ENCODE peak calls at places on chromosomes 12 and 14, in six cellular contexts. U is transverse colon, Z is heart right ventricle, Q is A549, F is right lobe of liver, I is WERI-Rb-1. C is an unnamed sample. For H3K9me3, the result is how much of the 10 kb centered on the place peaks cover.

GRCh38 chr14:70401643-70402042 is 15.2 kb downstream of the SYNJ2BP start:
- DNase-seq in U (no peak), F (no peak), I (no peak), Q (no peak), Z (no peak), C (no peak)

GRCh38 chr12:22190-22529 is 44.4 kb upstream of the IQSEC3 start:
- DNase-seq in I (no peak), Z (no peak), Q (no peak), U (no peak), F (no peak), C (no peak)

GRCh38 chr12:119994892-119995658 is 6.0 kb downstream of the BICDL1 start:
- DNase-seq in U (no peak), I (no peak), Q (no peak), F (no peak), Z (no peak), C (no peak)

GRCh38 chr12:56193025-56193578 is 3.8 kb upstream of the SMARCC2 start:
- DNase-seq in Z (peak), U (peak), Q (peak), I (peak), F (peak), C (peak)

GRCh38 chr14:58808828-58809227 is 171.1 kb downstream of the DACT1 start:
- DNase-seq in Z (no peak), I (no peak), U (no peak), F (peak), Q (no peak), C (no peak)

GRCh38 chr14:99176156-99176945 is 95.6 kb downstream of the BCL11B start:
- DNase-seq in Z (no peak), Q (no peak), I (no peak), U (no peak), F (no peak), C (no peak)

GRCh38 chr12:47938594-47938993 is 24.8 kb upstream of the TMEM106C start:
- DNase-seq in F (no peak), U (no peak), Q (no peak), Z (no peak), I (no peak), C (no peak)

GRCh38 chr12:20300457-20300856 is 67.9 kb upstream of the PDE3A start:
- DNase-seq in Z (no peak), F (no peak), I (no peak), U (no peak), Q (no peak), C (no peak)

GRCh38 chr12:16184691-16185090 is 92.8 kb downstream of the SLC15A5 start:
- DNase-seq in U (no peak), Z (no peak), F (no peak), Q (no peak), I (no peak), C (no peak)

GRCh38 chr12:92138144-92138543 is 7.5 kb downstream of the BTG1 start:
- DNase-seq in F (no peak), Z (no peak), I (no peak), Q (no peak), U (no peak), C (no peak)

GRCh38 chr12:32183646-32184045 is 77.0 kb downstream of the BICD1 start:
- DNase-seq in F (no peak), Q (no peak), U (no peak), I (no peak), Z (no peak), C (no peak)

GRCh38 chr12:130375296-130375695 is 37.6 kb downstream of the PIWIL1 start:
- DNase-seq in I (no peak), U (no peak), F (no peak), Z (no peak), Q (no peak), C (no peak)

GRCh38 chr12:6570264-6570887 is 2.3 kb upstream of the NOP2 start:
- DNase-seq in Q (peak), Z (no peak), U (peak), I (peak), F (peak), C (peak)

GRCh38 chr12:79055926-79056674 is 191.5 kb downstream of the SYT1 start:
- DNase-seq in I (no peak), U (no peak), Z (no peak), F (no peak), Q (peak), C (no peak)

GRCh38 chr12:124614512-124615292 is 47.3 kb upstream of the NCOR2 start:
- DNase-seq in Z (no peak), F (no peak), U (no peak), I (no peak), Q (no peak), C (no peak)

GRCh38 chr14:90808759-90809529 is 7.3 kb downstream of the TTC7B start:
- DNase-seq in Z (no peak), Q (no peak), F (no peak), I (no peak), U (no peak), C (no peak)

GRCh38 chr12:113727651-113728061 is 238.5 kb downstream of the RBM19 start:
- DNase-seq in Q (peak), F (no peak), Z (no peak), U (no peak), I (no peak), C (no peak)

GRCh38 chr12:117439531-117440001 is 78.1 kb upstream of the NOS1 start:
- DNase-seq in Z (peak), I (peak), Q (no peak), F (no peak), U (no peak), C (no peak)

GRCh38 chr12:78864483-78865296 is at the start of gene SYT1:
- DNase-seq in U (peak), Q (peak), I (peak), Z (no peak), F (peak), C (no peak)

GRCh38 chr12:105970885-105971284 is 167.9 kb downstream of the NUAK1 start:
- DNase-seq in I (no peak), U (no peak), F (no peak), Q (no peak), Z (no peak), C (no peak)

GRCh38 chr14:87888136-87888999 is 104.6 kb downstream of the GALC start:
- DNase-seq in Z (peak), Q (peak), U (peak), F (no peak), I (peak), C (no peak)

GRCh38 chr12:54935235-54935951 is 49.2 kb downstream of the TESPA1 start:
- DNase-seq in Z (no peak), F (no peak), U (no peak), Q (peak), I (no peak), C (peak)

GRCh38 chr12:105451211-105451610 is 120.7 kb downstream of the C12orf75 start:
- DNase-seq in Q (no peak), Z (no peak), U (no peak), I (no peak), F (no peak), C (no peak)

GRCh38 chr12:116520801-116521471 is 38.2 kb upstream of the MAP1LC3B2 start:
- DNase-seq in I (no peak), Z (no peak), F (no peak), Q (no peak), U (no peak), C (no peak)

GRCh38 chr14:103724116-103724515 is 8.5 kb downstream of the ZFYVE21 start:
- DNase-seq in I (no peak), Z (peak), F (peak), Q (no peak), U (peak), C (no peak)

GRCh38 chr12:48814313-48815280 is 3.7 kb upstream of the CACNB3 start:
- DNase-seq in Q (peak), I (peak), U (peak), Z (peak), F (peak), C (peak)

GRCh38 chr12:49868952-49869815 is 26.3 kb upstream of the BCDIN3D start:
- DNase-seq in I (peak), U (peak), Z (peak), Q (no peak), F (peak), C (no peak)

GRCh38 chr14:28987516-28987915 is 220.9 kb downstream of the FOXG1 start:
- DNase-seq in U (no peak), I (no peak), Q (no peak), Z (no peak), F (no peak), C (no peak)

GRCh38 chr12:51951199-51951842 is at the start of gene ACVR1B:
- DNase-seq in U (peak), I (peak), Q (peak), Z (peak), F (peak), C (peak)

GRCh38 chr14:22243971-22244581 is 344.9 kb downstream of the DAD1 start:
- DNase-seq in U (no peak), Z (no peak), F (no peak), Q (no peak), I (no peak), C (no peak)

GRCh38 chr12:25264862-25265261 is 14.1 kb upstream of the KRAS start:
- DNase-seq in F (no peak), I (no peak), Q (no peak), Z (no peak), U (no peak), C (no peak)

GRCh38 chr12:92049403-92049802 is 96.2 kb downstream of the BTG1 start:
- DNase-seq in F (no peak), U (no peak), Z (no peak), Q (no peak), I (no peak), C (no peak)

GRCh38 chr12:116142936-116143882 is 134.3 kb downstream of the MED13L start:
- DNase-seq in F (no peak), Z (no peak), I (no peak), Q (no peak), U (no peak), C (no peak)

GRCh38 chr14:99737451-99737951 is 53.4 kb downstream of the CYP46A1 start:
- DNase-seq in F (no peak), Z (peak), Q (peak), U (no peak), I (no peak), C (no peak)

GRCh38 chr12:3418609-3419469 is 72.2 kb upstream of the PRMT8 start:
- DNase-seq in Q (no peak), U (peak), F (no peak), Z (no peak), I (no peak), C (no peak)

GRCh38 chr12:101804409-101804808 is 26.4 kb downstream of the GNPTAB start:
- DNase-seq in F (no peak), Z (no peak), Q (no peak), I (no peak), U (no peak), C (no peak)

GRCh38 chr12:65389436-65389835 is 111.0 kb downstream of the MSRB3 start:
- DNase-seq in I (peak), F (no peak), Q (no peak), U (no peak), Z (no peak), C (no peak)

GRCh38 chr12:128729628-128730121 is 94.1 kb downstream of the SLC15A4 start:
- DNase-seq in U (no peak), Q (no peak), I (no peak), F (no peak), Z (no peak), C (no peak)

GRCh38 chr14:62126885-62127478 is 364.8 kb downstream of the SNAPC1 start:
- DNase-seq in Z (peak), U (no peak), Q (peak), F (no peak), I (peak), C (no peak)

GRCh38 chr14:94681300-94682060 is 69.3 kb downstream of the SERPINA3 start:
- DNase-seq in U (peak), Q (peak), F (peak), I (peak), Z (no peak), C (no peak)

GRCh38 chr14:54483073-54483745 is 5.6 kb downstream of the GMFB start:
- DNase-seq in U (no peak), Q (no peak), F (no peak), I (no peak), Z (no peak), C (no peak)
- H3K27ac ChIP-seq in U (peak), Q (no peak), F (peak), I (no peak), Z (no peak), C (no peak)

GRCh38 chr14:96699666-96700065 is 97.5 kb upstream of the VRK1 start:
- DNase-seq in F (no peak), I (no peak), Q (no peak), U (no peak), Z (no peak), C (no peak)

GRCh38 chr14:96702831-96703230 is 94.4 kb upstream of the VRK1 start:
- DNase-seq in U (no peak), Z (no peak), Q (no peak), I (no peak), F (no peak), C (no peak)

GRCh38 chr14:96693252-96693820 is 103.8 kb upstream of the VRK1 start:
- DNase-seq in F (no peak), I (no peak), U (no peak), Q (no peak), Z (no peak), C (no peak)

GRCh38 chr14:96693986-96694385 is 103.2 kb upstream of the VRK1 start:
- DNase-seq in Z (no peak), F (no peak), Q (no peak), U (no peak), I (no peak), C (no peak)

GRCh38 chr14:96698846-96699543 is 98.2 kb upstream of the VRK1 start:
- DNase-seq in F (no peak), Z (no peak), Q (no peak), I (no peak), U (no peak), C (no peak)
- TF ChIP-seq CTCF in F (no peak), Z (no peak), Q (no peak), I (no peak), U (no peak), C (no peak)

GRCh38 chr14:79693935-79694334 is 517.4 kb downstream of the DIO2 start:
- DNase-seq in Z (no peak), F (no peak), Q (no peak), U (no peak), I (no peak), C (no peak)
- H3K9me3 ChIP-seq in Z (under half), F (under half), Q (under half), U (under half), I (under half), C (under half)

GRCh38 chr12:40204337-40204736 is 20.5 kb upstream of the LRRK2 start:
- DNase-seq in Z (no peak), U (no peak), F (no peak), Q (no peak), I (no peak), C (no peak)
- H3K27ac ChIP-seq in Z (no peak), U (no peak), F (no peak), Q (no peak), I (no peak), C (no peak)

C was measured in CD4-positive, alpha-beta T cell.